ENCODE peak calls at places on chromosomes 3 and 15, in seven cellular contexts. D is KBM-7; I is kidney tubule cell; K is stomach; W is CD4-positive, alpha-beta memory T cell; C is psoas muscle; U is NCI-H774. M is an unnamed sample.

GRCh38 chr15:63339006-63339766 is 42.5 kb downstream of the CA12 start:
- DNase-seq in D (no peak), I (peak), K (no peak), W (no peak), C (no peak), U (no peak), M (no peak)

GRCh38 chr15:50735156-50735555 is 30.4 kb downstream of the SPPL2A start:
- DNase-seq in D (no peak), I (no peak), K (no peak), W (no peak), C (no peak), U (no peak), M (no peak)

GRCh38 chr3:39213613-39214012 is 21.2 kb upstream of the XIRP1 start:
- DNase-seq in D (no peak), I (no peak), K (no peak), W (no peak), C (no peak), U (no peak), M (no peak)

GRCh38 chr15:90064931-90065681 is 37.2 kb downstream of the IDH2 start:
- DNase-seq in D (peak), I (no peak), K (no peak), W (no peak), C (peak), U (no peak), M (peak)

GRCh38 chr3:120450261-120450913 is 405 bp downstream of the FSTL1 start:
- DNase-seq in D (peak), I (peak), K (peak), W (no peak), C (peak), U (no peak), M (peak)

GRCh38 chr3:135915206-135915605 is 50.3 kb upstream of the PPP2R3A start:
- DNase-seq in D (no peak), I (no peak), K (no peak), W (no peak), C (no peak), U (no peak), M (no peak)

GRCh38 chr3:187930021-187930420 is 184.8 kb upstream of the BCL6 start:
- DNase-seq in D (no peak), I (peak), K (no peak), W (no peak), C (no peak), U (no peak), M (no peak)

GRCh38 chr15:91146728-91147127 is 46.7 kb downstream of the SV2B start:
- DNase-seq in D (no peak), I (no peak), K (no peak), W (no peak), C (no peak), U (no peak), M (no peak)

GRCh38 chr3:5022187-5022965 is 43.1 kb downstream of the BHLHE40 start:
- DNase-seq in D (no peak), I (peak), K (no peak), W (no peak), C (no peak), U (no peak), M (no peak)

GRCh38 chr3:65953301-65953812 is 85.4 kb downstream of the MAGI1 start:
- DNase-seq in D (no peak), I (peak), K (peak), W (no peak), C (no peak), U (peak), M (peak)

GRCh38 chr3:60282840-60283239 is 968.4 kb downstream of the FHIT start:
- DNase-seq in D (no peak), I (no peak), K (no peak), W (no peak), C (no peak), U (no peak), M (no peak)

GRCh38 chr3:97658670-97659285 is 105.8 kb upstream of the ARL6 start:
- DNase-seq in D (peak), I (peak), K (no peak), W (no peak), C (no peak), U (peak), M (no peak)

GRCh38 chr15:100245855-100246254 is 95.9 kb downstream of the ADAMTS17 start:
- DNase-seq in D (no peak), I (peak), K (no peak), W (no peak), C (no peak), U (no peak), M (no peak)

GRCh38 chr3:141391298-141392017 is 23.2 kb downstream of the ZBTB38 start:
- DNase-seq in D (no peak), I (no peak), K (no peak), W (no peak), C (no peak), U (no peak), M (no peak)

GRCh38 chr15:89098281-89098680 is 10.0 kb downstream of the ABHD2 start:
- DNase-seq in D (no peak), I (no peak), K (no peak), W (no peak), C (no peak), U (no peak), M (peak)

GRCh38 chr3:72123908-72124441 is 339.0 kb upstream of the PROK2 start:
- DNase-seq in D (no peak), I (peak), K (peak), W (no peak), C (peak), U (peak), M (no peak)

GRCh38 chr3:127979473-127979872 is 64.4 kb downstream of the KBTBD12 start:
- DNase-seq in D (no peak), I (no peak), K (no peak), W (no peak), C (no peak), U (no peak), M (no peak)

GRCh38 chr3:112561085-112561692 is 573 bp downstream of the ATG3 start:
- DNase-seq in D (peak), I (peak), K (peak), W (peak), C (peak), U (peak), M (peak)

M was measured in testis.